ENCODE peak calls at places on chromosomes 3 and 15, in nine cellular contexts. L, F, R, H, O, B, I, W and E are unnamed samples.

GRCh38 chr3:134369231-134369741 is 5.0 kb downstream of the AMOTL2 start:
- DNase-seq in F (peak), B (no peak), L (no peak), I (no peak), R (no peak), W (no peak), H (no peak), O (peak), E (no peak)

GRCh38 chr15:95503107-95503506 is 827.4 kb upstream of the NR2F2 start:
- DNase-seq in H (no peak), L (no peak), R (no peak), O (no peak), W (no peak), I (no peak), B (no peak), F (no peak), E (no peak)

GRCh38 chr3:48656061-48656840 is 6.4 kb downstream of the CELSR3 start:
- DNase-seq in I (peak), W (peak), L (no peak), F (peak), R (peak), O (peak), B (peak), H (peak), E (peak)

GRCh38 chr3:195580733-195581443 is 2.9 kb downstream of the APOD start:
- DNase-seq in F (peak), I (no peak), L (no peak), H (no peak), W (no peak), O (peak), B (no peak), R (peak), E (no peak)

GRCh38 chr3:160180581-160181216 is 44.5 kb upstream of the C3orf80 start:
- DNase-seq in F (peak), R (peak), W (no peak), H (no peak), B (no peak), O (peak), L (no peak), I (no peak), E (no peak)

GRCh38 chr3:168807426-168807825 is 711.7 kb upstream of the GOLIM4 start:
- DNase-seq in I (no peak), B (no peak), H (no peak), R (no peak), L (no peak), O (no peak), F (no peak), W (no peak), E (no peak)

GRCh38 chr3:139439278-139439677 is 37.0 kb downstream of the RBP2 start:
- DNase-seq in F (no peak), H (no peak), I (no peak), O (no peak), R (no peak), L (no peak), B (no peak), W (no peak), E (no peak)

GRCh38 chr15:40768492-40769309 is 1.1 kb upstream of the C15orf62 start:
- DNase-seq in O (no peak), H (no peak), W (no peak), B (no peak), L (no peak), I (no peak), R (no peak), F (no peak), E (no peak)

GRCh38 chr3:131526801-131527347 is 24.1 kb upstream of the MRPL3 start:
- DNase-seq in L (no peak), I (peak), H (no peak), R (no peak), W (peak), O (peak), B (peak), F (peak), E (no peak)
- TF ChIP-seq CTCF in L (no peak), I (peak), H (no peak), R (peak), W (peak), O (peak), B (peak), F (peak), E (no peak)

GRCh38 chr15:44265757-44266156 is 22.8 kb upstream of the GOLM2 start:
- DNase-seq in F (no peak), H (no peak), I (no peak), W (no peak), B (no peak), O (no peak), L (no peak), R (no peak), E (no peak)
- TF ChIP-seq CTCF in F (no peak), H (no peak), I (no peak), W (no peak), B (no peak), O (no peak), L (no peak), R (no peak), E (no peak)

GRCh38 chr3:188394588-188394987 is 240.6 kb downstream of the LPP start:
- DNase-seq in F (no peak), B (no peak), H (no peak), R (no peak), W (no peak), L (no peak), O (no peak), I (no peak), E (no peak)

GRCh38 chr3:188390347-188390718 is 236.4 kb downstream of the LPP start:
- DNase-seq in F (no peak), O (no peak), B (no peak), R (no peak), W (no peak), H (no peak), I (no peak), L (no peak), E (no peak)

GRCh38 chr3:188389711-188390346 is 235.9 kb downstream of the LPP start:
- DNase-seq in W (no peak), F (no peak), H (no peak), L (no peak), O (no peak), R (no peak), I (no peak), B (peak), E (no peak)

GRCh38 chr3:188390775-188391443 is 237.0 kb downstream of the LPP start:
- DNase-seq in R (no peak), O (no peak), B (no peak), I (no peak), W (no peak), F (no peak), H (no peak), L (no peak), E (no peak)

GRCh38 chr3:188391597-188391996 is 237.6 kb downstream of the LPP start:
- DNase-seq in L (no peak), F (no peak), O (no peak), H (no peak), R (no peak), B (no peak), W (no peak), I (no peak), E (no peak)
- TF ChIP-seq CTCF in L (no peak), F (no peak), O (no peak), H (no peak), R (no peak), B (no peak), W (no peak), I (no peak), E (no peak)

GRCh38 chr15:67397139-67397538 is 123.8 kb upstream of the C15orf61 start:
- DNase-seq in O (no peak), L (no peak), B (no peak), H (no peak), W (no peak), I (no peak), R (no peak), F (no peak), E (no peak)
- TF ChIP-seq CTCF in O (no peak), L (no peak), B (no peak), H (no peak), W (no peak), I (no peak), R (no peak), F (no peak), E (no peak)

DNA sequence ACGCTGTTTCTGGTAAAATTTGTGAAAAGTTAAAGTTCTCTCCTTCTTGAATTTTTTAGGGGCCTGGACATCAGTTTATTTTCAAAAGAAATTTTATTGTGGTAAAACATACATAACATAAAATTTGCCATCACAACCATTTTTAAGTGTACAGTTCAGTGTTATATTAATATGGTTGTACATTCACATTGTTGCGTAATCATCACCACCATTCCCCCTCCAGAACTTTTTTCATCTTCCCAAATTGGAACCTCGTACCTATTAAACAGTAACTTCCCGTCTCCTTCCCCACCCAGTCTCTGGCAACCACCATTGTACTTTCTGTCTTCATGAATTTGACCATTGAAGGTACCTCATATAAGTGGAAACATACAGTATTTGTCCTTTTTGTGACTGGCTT is 23.0 kb upstream of the XRN1 start:
- DNase-seq in H (no peak), O (no peak), F (no peak), I (no peak), L (no peak), W (no peak), B (no peak), R (no peak), E (no peak)
- TF ChIP-seq CTCF in H (no peak), O (no peak), F (no peak), I (no peak), L (no peak), W (no peak), B (no peak), R (no peak), E (no peak)

GRCh38 chr3:82707035-82707434 is 945.6 kb upstream of the GBE1 start:
- DNase-seq in B (peak), R (no peak), H (no peak), I (no peak), O (no peak), W (no peak), L (peak), F (no peak), E (no peak)
- TF ChIP-seq CTCF in B (no peak), R (no peak), H (no peak), I (no peak), O (no peak), W (peak), L (no peak), F (no peak), E (no peak)